ENCODE peak calls at places on chromosomes 6 and 20, in nine cellular contexts. H, E, M, N, S, J, C, G and K are unnamed samples.
A peak's percentile ranks its signal among the peaks of the same experiment; 100 is the strongest.

GRCh38 chr6:156773935-156774871 is 3.0 kb upstream of the ARID1B start:
- DNase-seq in H (no peak), E (no peak), M (no peak), N (no peak), S (no peak), J (no peak), C (no peak), G (no peak), K (no peak)

GRCh38 chr20:49821381-49821780 is 8.8 kb downstream of the SLC9A8 start:
- DNase-seq in H (no peak), E (no peak), M (no peak), N (no peak), S (no peak), J (no peak), C (no peak), G (no peak), K (no peak)

GRCh38 chr20:1155342-1155741 is 29.4 kb downstream of the TMEM74B start:
- DNase-seq in H (no peak), E (no peak), M (no peak), N (no peak), S (no peak), J (no peak), C (no peak), G (no peak), K (no peak)

GRCh38 chr6:6559994-6560393 is 28.5 kb upstream of the LY86 start:
- DNase-seq in H (no peak), E (peak; percentile 57), M (no peak), N (no peak), S (no peak), J (no peak), C (no peak), G (no peak), K (no peak)

GRCh38 chr6:41428995-41429417 is 93.6 kb downstream of the NCR2 start:
- DNase-seq in H (no peak), E (no peak), M (no peak), N (no peak), S (no peak), J (no peak), C (peak; percentile 26), G (no peak), K (no peak)

GRCh38 chr20:4809707-4810106 is 88.0 kb downstream of the PRND start:
- DNase-seq in H (no peak), E (no peak), M (no peak), N (no peak), S (no peak), J (no peak), C (no peak), G (no peak), K (no peak)

GRCh38 chr6:19691465-19692167 is 145.6 kb upstream of the ID4 start:
- DNase-seq in H (no peak), E (no peak), M (no peak), N (no peak), S (no peak), J (peak; percentile 12), C (no peak), G (peak; percentile 66), K (no peak)

GRCh38 chr6:33607784-33608161 is 13.3 kb upstream of the ITPR3 start:
- DNase-seq in H (no peak), E (peak; percentile 53), M (no peak), N (peak; percentile 51), S (no peak), J (no peak), C (no peak), G (no peak), K (no peak)

GRCh38 chr20:1392443-1392692 is 486 bp downstream of the FKBP1A start:
- DNase-seq in H (no peak), E (no peak), M (no peak), N (no peak), S (no peak), J (no peak), C (no peak), G (no peak), K (no peak)

GRCh38 chr6:74431873-74432272 is 735.9 kb downstream of the CD109 start:
- DNase-seq in H (no peak), E (peak; percentile 28), M (no peak), N (no peak), S (no peak), J (no peak), C (no peak), G (no peak), K (no peak)

GRCh38 chr6:170097505-170098427 is 193.1 kb downstream of the DLL1 start:
- DNase-seq in H (no peak), E (no peak), M (no peak), N (no peak), S (no peak), J (no peak), C (no peak), G (no peak), K (no peak)

GRCh38 chr6:122052501-122052900 is 347.0 kb upstream of the HSF2 start:
- DNase-seq in H (no peak), E (no peak), M (no peak), N (no peak), S (no peak), J (no peak), C (no peak), G (no peak), K (no peak)

GRCh38 chr6:138533667-138534066 is 34.4 kb upstream of the NHSL1 start:
- DNase-seq in H (no peak), E (no peak), M (no peak), N (no peak), S (no peak), J (no peak), C (no peak), G (no peak), K (no peak)

GRCh38 chr6:150149146-150149545 is 6.3 kb downstream of the PPP1R14C start:
- DNase-seq in H (no peak), E (no peak), M (no peak), N (no peak), S (no peak), J (no peak), C (no peak), G (no peak), K (no peak)

GRCh38 chr20:46070215-46070910 is 19.4 kb downstream of the NCOA5 start:
- DNase-seq in H (no peak), E (no peak), M (no peak), N (no peak), S (no peak), J (no peak), C (no peak), G (no peak), K (no peak)

GRCh38 chr20:19937651-19938420 is 79.3 kb upstream of the NAA20 start:
- DNase-seq in H (no peak), E (no peak), M (no peak), N (no peak), S (no peak), J (no peak), C (no peak), G (no peak), K (no peak)

GRCh38 chr6:52045033-52045432 is 42.4 kb downstream of the PKHD1 start:
- DNase-seq in H (no peak), E (no peak), M (no peak), N (no peak), S (no peak), J (no peak), C (no peak), G (no peak), K (no peak)

GRCh38 chr6:157075549-157076426 is 247.5 kb downstream of the TMEM242 start:
- DNase-seq in H (no peak), E (peak; percentile 43), M (no peak), N (no peak), S (no peak), J (no peak), C (no peak), G (no peak), K (no peak)

GRCh38 chr6:80637312-80637711 is 530.8 kb downstream of the BCKDHB start:
- DNase-seq in H (no peak), E (peak; percentile 24), M (no peak), N (no peak), S (no peak), J (no peak), C (no peak), G (no peak), K (no peak)

GRCh38 chr6:73367761-73368355 is 1.8 kb downstream of the OOEP start:
- DNase-seq in H (no peak), E (peak; percentile 12), M (no peak), N (no peak), S (no peak), J (no peak), C (no peak), G (no peak), K (no peak)